ENCODE peak calls at places on chromosomes 16 and 17, in six cellular contexts. One of them, this sample, is unnamed.
A peak's percentile ranks its signal among the peaks of the same experiment; 100 is the strongest.

GRCh38 chr17:59856859-59857794 is 35.6 kb downstream of the TUBD1 start:
- DNase-seq in stimulated activated CD4-positive, alpha-beta T cell treated with anti-CD3 and anti-CD28 coated beads, Interleukin-15, amount 100 ng/mL, for 1 hour: no peak
- DNase-seq in activated T-helper 1 cell treated with anti-CD3 and anti-CD28 coated beads, Interleukin-12 subunit alpha, Interleukin-12 subunit beta, Interleukin-2, Interleukin-4 antibody, amounts not matched to agents 30 ng/mL and 10 ng/mL and 1 ng/mL, durations not matched to agents 14 hours and 24 hours and 36 hours: no peak
- DNase-seq in activated CD4-positive, alpha-beta T cell treated with anti-CD3 and anti-CD28 coated beads, Interleukin-2, amount 50 U/mL, for 48 hours: no peak
- DNase-seq in IMR-90: no peak
- DNase-seq in CD8-positive, alpha-beta memory T cell: no peak
- DNase-seq in this sample: no peak

GRCh38 chr16:81568749-81569087 is 124.1 kb downstream of the CMIP start:
- DNase-seq in stimulated activated CD4-positive, alpha-beta T cell treated with anti-CD3 and anti-CD28 coated beads, Interleukin-15, amount 100 ng/mL, for 1 hour: no peak
- DNase-seq in activated T-helper 1 cell treated with anti-CD3 and anti-CD28 coated beads, Interleukin-12 subunit alpha, Interleukin-12 subunit beta, Interleukin-2, Interleukin-4 antibody, amounts not matched to agents 30 ng/mL and 10 ng/mL and 1 ng/mL, durations not matched to agents 14 hours and 24 hours and 36 hours: no peak
- DNase-seq in activated CD4-positive, alpha-beta T cell treated with anti-CD3 and anti-CD28 coated beads, Interleukin-2, amount 50 U/mL, for 48 hours: no peak
- DNase-seq in IMR-90: no peak
- DNase-seq in CD8-positive, alpha-beta memory T cell: no peak
- DNase-seq in this sample: no peak

GRCh38 chr16:53911506-53911905 is 207.6 kb downstream of the FTO start:
- DNase-seq in stimulated activated CD4-positive, alpha-beta T cell treated with anti-CD3 and anti-CD28 coated beads, Interleukin-15, amount 100 ng/mL, for 1 hour: no peak
- DNase-seq in activated T-helper 1 cell treated with anti-CD3 and anti-CD28 coated beads, Interleukin-12 subunit alpha, Interleukin-12 subunit beta, Interleukin-2, Interleukin-4 antibody, amounts not matched to agents 30 ng/mL and 10 ng/mL and 1 ng/mL, durations not matched to agents 14 hours and 24 hours and 36 hours: peak; percentile 9
- DNase-seq in activated CD4-positive, alpha-beta T cell treated with anti-CD3 and anti-CD28 coated beads, Interleukin-2, amount 50 U/mL, for 48 hours: no peak
- DNase-seq in IMR-90: no peak
- DNase-seq in CD8-positive, alpha-beta memory T cell: no peak
- DNase-seq in this sample: no peak

GRCh38 chr17:8696951-8697745 is 47.5 kb downstream of the CCDC42 start:
- DNase-seq in stimulated activated CD4-positive, alpha-beta T cell treated with anti-CD3 and anti-CD28 coated beads, Interleukin-15, amount 100 ng/mL, for 1 hour: no peak
- DNase-seq in activated T-helper 1 cell treated with anti-CD3 and anti-CD28 coated beads, Interleukin-12 subunit alpha, Interleukin-12 subunit beta, Interleukin-2, Interleukin-4 antibody, amounts not matched to agents 30 ng/mL and 10 ng/mL and 1 ng/mL, durations not matched to agents 14 hours and 24 hours and 36 hours: no peak
- DNase-seq in activated CD4-positive, alpha-beta T cell treated with anti-CD3 and anti-CD28 coated beads, Interleukin-2, amount 50 U/mL, for 48 hours: no peak
- DNase-seq in IMR-90: peak; percentile 94
- DNase-seq in CD8-positive, alpha-beta memory T cell: no peak
- DNase-seq in this sample: no peak

GRCh38 chr16:75456971-75457370 is 7.5 kb downstream of the TMEM170A start:
- DNase-seq in stimulated activated CD4-positive, alpha-beta T cell treated with anti-CD3 and anti-CD28 coated beads, Interleukin-15, amount 100 ng/mL, for 1 hour: no peak
- DNase-seq in activated T-helper 1 cell treated with anti-CD3 and anti-CD28 coated beads, Interleukin-12 subunit alpha, Interleukin-12 subunit beta, Interleukin-2, Interleukin-4 antibody, amounts not matched to agents 30 ng/mL and 10 ng/mL and 1 ng/mL, durations not matched to agents 14 hours and 24 hours and 36 hours: no peak
- DNase-seq in activated CD4-positive, alpha-beta T cell treated with anti-CD3 and anti-CD28 coated beads, Interleukin-2, amount 50 U/mL, for 48 hours: no peak
- DNase-seq in IMR-90: no peak
- DNase-seq in CD8-positive, alpha-beta memory T cell: no peak
- DNase-seq in this sample: no peak

GRCh38 chr17:57607553-57608120 is 137.5 kb downstream of the CCDC182 start:
- DNase-seq in stimulated activated CD4-positive, alpha-beta T cell treated with anti-CD3 and anti-CD28 coated beads, Interleukin-15, amount 100 ng/mL, for 1 hour: no peak
- DNase-seq in activated T-helper 1 cell treated with anti-CD3 and anti-CD28 coated beads, Interleukin-12 subunit alpha, Interleukin-12 subunit beta, Interleukin-2, Interleukin-4 antibody, amounts not matched to agents 30 ng/mL and 10 ng/mL and 1 ng/mL, durations not matched to agents 14 hours and 24 hours and 36 hours: no peak
- DNase-seq in activated CD4-positive, alpha-beta T cell treated with anti-CD3 and anti-CD28 coated beads, Interleukin-2, amount 50 U/mL, for 48 hours: peak; percentile 27
- DNase-seq in IMR-90: no peak
- DNase-seq in CD8-positive, alpha-beta memory T cell: no peak
- DNase-seq in this sample: no peak

GRCh38 chr16:2505695-2506094 is 8.1 kb upstream of the ATP6V0C start:
- DNase-seq in stimulated activated CD4-positive, alpha-beta T cell treated with anti-CD3 and anti-CD28 coated beads, Interleukin-15, amount 100 ng/mL, for 1 hour: no peak
- DNase-seq in activated T-helper 1 cell treated with anti-CD3 and anti-CD28 coated beads, Interleukin-12 subunit alpha, Interleukin-12 subunit beta, Interleukin-2, Interleukin-4 antibody, amounts not matched to agents 30 ng/mL and 10 ng/mL and 1 ng/mL, durations not matched to agents 14 hours and 24 hours and 36 hours: no peak
- DNase-seq in activated CD4-positive, alpha-beta T cell treated with anti-CD3 and anti-CD28 coated beads, Interleukin-2, amount 50 U/mL, for 48 hours: no peak
- DNase-seq in IMR-90: no peak
- DNase-seq in CD8-positive, alpha-beta memory T cell: no peak
- DNase-seq in this sample: no peak

GRCh38 chr16:86671486-86672214 is 93.3 kb downstream of the FOXL1 start:
- DNase-seq in stimulated activated CD4-positive, alpha-beta T cell treated with anti-CD3 and anti-CD28 coated beads, Interleukin-15, amount 100 ng/mL, for 1 hour: no peak
- DNase-seq in activated T-helper 1 cell treated with anti-CD3 and anti-CD28 coated beads, Interleukin-12 subunit alpha, Interleukin-12 subunit beta, Interleukin-2, Interleukin-4 antibody, amounts not matched to agents 30 ng/mL and 10 ng/mL and 1 ng/mL, durations not matched to agents 14 hours and 24 hours and 36 hours: no peak
- DNase-seq in activated CD4-positive, alpha-beta T cell treated with anti-CD3 and anti-CD28 coated beads, Interleukin-2, amount 50 U/mL, for 48 hours: no peak
- DNase-seq in IMR-90: peak; percentile 24
- DNase-seq in CD8-positive, alpha-beta memory T cell: no peak
- DNase-seq in this sample: no peak

GRCh38 chr17:31581491-31581890 is 190.0 kb downstream of the RAB11FIP4 start:
- DNase-seq in stimulated activated CD4-positive, alpha-beta T cell treated with anti-CD3 and anti-CD28 coated beads, Interleukin-15, amount 100 ng/mL, for 1 hour: no peak
- DNase-seq in activated T-helper 1 cell treated with anti-CD3 and anti-CD28 coated beads, Interleukin-12 subunit alpha, Interleukin-12 subunit beta, Interleukin-2, Interleukin-4 antibody, amounts not matched to agents 30 ng/mL and 10 ng/mL and 1 ng/mL, durations not matched to agents 14 hours and 24 hours and 36 hours: no peak
- DNase-seq in activated CD4-positive, alpha-beta T cell treated with anti-CD3 and anti-CD28 coated beads, Interleukin-2, amount 50 U/mL, for 48 hours: no peak
- DNase-seq in IMR-90: peak; percentile 29
- DNase-seq in CD8-positive, alpha-beta memory T cell: no peak
- DNase-seq in this sample: no peak

GRCh38 chr17:82678265-82678891 is 20.1 kb downstream of the RAB40B start:
- DNase-seq in stimulated activated CD4-positive, alpha-beta T cell treated with anti-CD3 and anti-CD28 coated beads, Interleukin-15, amount 100 ng/mL, for 1 hour: no peak
- DNase-seq in activated T-helper 1 cell treated with anti-CD3 and anti-CD28 coated beads, Interleukin-12 subunit alpha, Interleukin-12 subunit beta, Interleukin-2, Interleukin-4 antibody, amounts not matched to agents 30 ng/mL and 10 ng/mL and 1 ng/mL, durations not matched to agents 14 hours and 24 hours and 36 hours: no peak
- DNase-seq in activated CD4-positive, alpha-beta T cell treated with anti-CD3 and anti-CD28 coated beads, Interleukin-2, amount 50 U/mL, for 48 hours: no peak
- DNase-seq in IMR-90: no peak
- DNase-seq in CD8-positive, alpha-beta memory T cell: no peak
- DNase-seq in this sample: no peak